ENCODE peak calls at places on chromosomes 3 and 15, in four cellular contexts. E, T, Q and F are unnamed samples.

GRCh38 chr15:29685156-29686078 is 136.9 kb downstream of the TJP1 start:
- DNase-seq in Q (no peak), E (no peak), T (no peak), F (no peak)

GRCh38 chr3:32009957-32010356 is 28.4 kb downstream of the ZNF860 start:
- DNase-seq in E (no peak), T (no peak), Q (no peak), F (no peak)

GRCh38 chr3:136741063-136741462 is 11.1 kb downstream of the STAG1 start:
- DNase-seq in E (no peak), T (no peak), Q (no peak), F (no peak)

GRCh38 chr15:67035886-67036285 is 29.5 kb upstream of the SMAD3 start:
- DNase-seq in E (no peak), Q (no peak), T (no peak), F (no peak)

GRCh38 chr3:189082666-189083427 is 88.9 kb upstream of the TPRG1 start:
- DNase-seq in Q (no peak), T (no peak), E (no peak), F (no peak)

GRCh38 chr3:98521897-98522537 is 685 bp downstream of the CLDND1 start:
- DNase-seq in Q (peak), E (peak), T (peak), F (peak)

GRCh38 chr3:186492594-186492993 is 51.6 kb downstream of the CRYGS start:
- DNase-seq in T (no peak), E (no peak), Q (no peak), F (no peak)

GRCh38 chr3:159762981-159763465 is 225.6 kb upstream of the IL12A start:
- DNase-seq in E (peak), Q (no peak), T (no peak), F (peak)

GRCh38 chr15:67146214-67146613 is 80.8 kb downstream of the SMAD3 start:
- DNase-seq in Q (no peak), T (peak), E (no peak), F (no peak)

GRCh38 chr15:99454107-99454809 is 111.5 kb upstream of the MEF2A start:
- DNase-seq in E (no peak), T (no peak), Q (no peak), F (no peak)

GRCh38 chr3:182980204-182981037 is at the start of gene DCUN1D1:
- DNase-seq in T (peak), Q (peak), E (peak), F (peak)

GRCh38 chr3:5275529-5275928 is 88.0 kb downstream of the EDEM1 start:
- DNase-seq in T (no peak), Q (no peak), E (no peak), F (no peak)

GRCh38 chr15:47182818-47183217 is 534.5 kb upstream of the SEMA6D start:
- DNase-seq in E (no peak), Q (no peak), T (no peak), F (no peak)

GRCh38 chr3:64191822-64192221 is 33.4 kb downstream of the PRICKLE2 start:
- DNase-seq in T (no peak), Q (no peak), E (no peak), F (no peak)

GRCh38 chr3:21654241-21654640 is 96.8 kb downstream of the ZNF385D start:
- DNase-seq in T (no peak), E (no peak), Q (no peak), F (no peak)

GRCh38 chr3:25441234-25441856 is 13.3 kb downstream of the RARB start:
- DNase-seq in Q (peak), T (no peak), E (no peak), F (peak)

GRCh38 chr3:113167929-113168771 is 43.2 kb upstream of the BOC start:
- DNase-seq in Q (no peak), T (no peak), E (no peak), F (no peak)

GRCh38 chr3:66971891-66972551 is 26.1 kb upstream of the KBTBD8 start:
- DNase-seq in T (peak), E (peak), Q (peak), F (peak)

GRCh38 chr3:127822166-127822835 is at the start of gene MGLL:
- DNase-seq in E (no peak), T (no peak), Q (no peak), F (peak)

GRCh38 chr3:129567176-129567705 is 24.3 kb downstream of the H1-8 start:
- DNase-seq in T (no peak), Q (no peak), E (no peak), F (no peak)

GRCh38 chr15:72722071-72722696 is 36.2 kb downstream of the BBS4 start:
- DNase-seq in E (peak), Q (peak), T (peak), F (peak)

GRCh38 chr3:4043867-4044575 is 244.8 kb downstream of the LRRN1 start:
- DNase-seq in T (no peak), E (no peak), Q (no peak), F (no peak)

GRCh38 chr3:134477938-134478337 is 7.8 kb downstream of the ANAPC13 start:
- DNase-seq in Q (no peak), E (no peak), T (no peak), F (no peak)

GRCh38 chr3:111080357-111080937 is 8.8 kb downstream of the NECTIN3 start:
- DNase-seq in Q (no peak), E (peak), T (peak), F (no peak)

GRCh38 chr3:168213920-168214319 is 118.2 kb upstream of the GOLIM4 start:
- DNase-seq in E (no peak), T (no peak), Q (no peak), F (no peak)

GRCh38 chr3:127421943-127422662 is 134.3 kb upstream of the PRR20G start:
- DNase-seq in T (no peak), E (no peak), Q (no peak), F (no peak)

GRCh38 chr15:97168704-97169475 is 791.6 kb upstream of the ARRDC4 start:
- DNase-seq in Q (no peak), T (no peak), E (no peak), F (peak)

GRCh38 chr15:63469984-63470383 is 34.4 kb upstream of the USP3 start:
- DNase-seq in Q (no peak), E (no peak), T (no peak), F (no peak)

GRCh38 chr3:38834110-38834509 is 18.1 kb upstream of the SCN10A start:
- DNase-seq in Q (peak), E (peak), T (peak), F (peak)

GRCh38 chr15:23912191-23912590 is 225.1 kb upstream of the NDN start:
- DNase-seq in T (no peak), Q (no peak), E (no peak), F (peak)

GRCh38 chr15:82999905-83000671 is 11.4 kb downstream of the C15orf40 start:
- DNase-seq in Q (peak), E (peak), T (peak), F (peak)

GRCh38 chr3:62718515-62719320 is 156.5 kb downstream of the CADPS start:
- DNase-seq in E (no peak), Q (no peak), T (no peak), F (no peak)

GRCh38 chr3:87191175-87191574 is 35.9 kb upstream of the CHMP2B start:
- DNase-seq in Q (no peak), T (no peak), E (no peak), F (no peak)

DNA sequence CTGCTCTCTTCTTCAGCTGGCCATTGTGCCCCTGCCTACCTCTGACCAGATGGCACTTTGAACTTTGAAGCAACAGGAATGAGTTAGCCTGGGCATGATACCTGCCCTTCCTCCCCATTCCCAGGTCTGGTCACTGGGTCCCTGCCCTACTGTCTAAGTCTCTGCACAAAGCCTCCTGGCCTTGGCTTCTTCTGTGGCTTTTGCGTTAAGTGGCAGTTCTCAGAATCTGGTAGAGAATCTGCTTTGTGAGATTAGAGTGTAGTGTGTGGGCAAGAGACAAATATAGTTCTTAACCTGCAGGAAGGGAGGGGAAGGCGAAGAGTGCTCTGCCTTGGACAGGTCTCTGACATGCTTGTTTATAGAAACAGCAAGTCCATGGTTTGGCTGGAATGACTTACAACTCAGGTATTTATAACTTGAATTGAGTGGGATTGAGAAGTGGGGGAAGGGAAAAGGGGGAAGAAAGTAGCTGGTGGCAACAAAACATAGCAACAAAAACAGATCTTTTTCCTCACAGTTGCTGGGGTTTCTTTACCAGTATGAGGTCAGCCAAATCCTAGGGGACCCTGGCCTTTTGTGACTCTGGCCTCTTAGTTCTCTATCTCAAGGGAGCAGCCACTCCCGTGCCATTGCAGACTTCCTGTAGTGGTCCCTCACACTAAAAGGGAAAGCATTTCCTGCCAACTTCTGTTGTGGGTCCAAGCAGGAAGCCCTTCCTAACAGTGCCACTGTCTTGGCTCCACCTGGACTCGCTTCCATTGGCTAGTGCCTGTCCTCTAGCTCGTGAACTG is 16.7 kb downstream of the MAPKBP1 start:
- DNase-seq in E (no peak), Q (no peak), T (peak), F (no peak)
- TF ChIP-seq NR3C1 in E (no peak), Q (no peak), T (no peak), F (no peak)

GRCh38 chr15:45128971-45129639 is 574 bp downstream of the DUOXA1 start:
- DNase-seq in E (no peak), Q (no peak), T (no peak), F (no peak)
- TF ChIP-seq NR3C1 in E (no peak), Q (no peak), T (no peak), F (no peak)

GRCh38 chr15:65377976-65378366 is at the start of gene IGDCC3:
- DNase-seq in T (peak), E (no peak), Q (peak), F (peak)
- TF ChIP-seq NR3C1 in T (no peak), E (no peak), Q (no peak), F (no peak)

GRCh38 chr15:32872606-32873291 is 154.9 kb downstream of the GREM1 start:
- DNase-seq in T (no peak), E (no peak), Q (no peak), F (no peak)
- TF ChIP-seq NR3C1 in T (no peak), E (no peak), Q (no peak), F (no peak)

DNA sequence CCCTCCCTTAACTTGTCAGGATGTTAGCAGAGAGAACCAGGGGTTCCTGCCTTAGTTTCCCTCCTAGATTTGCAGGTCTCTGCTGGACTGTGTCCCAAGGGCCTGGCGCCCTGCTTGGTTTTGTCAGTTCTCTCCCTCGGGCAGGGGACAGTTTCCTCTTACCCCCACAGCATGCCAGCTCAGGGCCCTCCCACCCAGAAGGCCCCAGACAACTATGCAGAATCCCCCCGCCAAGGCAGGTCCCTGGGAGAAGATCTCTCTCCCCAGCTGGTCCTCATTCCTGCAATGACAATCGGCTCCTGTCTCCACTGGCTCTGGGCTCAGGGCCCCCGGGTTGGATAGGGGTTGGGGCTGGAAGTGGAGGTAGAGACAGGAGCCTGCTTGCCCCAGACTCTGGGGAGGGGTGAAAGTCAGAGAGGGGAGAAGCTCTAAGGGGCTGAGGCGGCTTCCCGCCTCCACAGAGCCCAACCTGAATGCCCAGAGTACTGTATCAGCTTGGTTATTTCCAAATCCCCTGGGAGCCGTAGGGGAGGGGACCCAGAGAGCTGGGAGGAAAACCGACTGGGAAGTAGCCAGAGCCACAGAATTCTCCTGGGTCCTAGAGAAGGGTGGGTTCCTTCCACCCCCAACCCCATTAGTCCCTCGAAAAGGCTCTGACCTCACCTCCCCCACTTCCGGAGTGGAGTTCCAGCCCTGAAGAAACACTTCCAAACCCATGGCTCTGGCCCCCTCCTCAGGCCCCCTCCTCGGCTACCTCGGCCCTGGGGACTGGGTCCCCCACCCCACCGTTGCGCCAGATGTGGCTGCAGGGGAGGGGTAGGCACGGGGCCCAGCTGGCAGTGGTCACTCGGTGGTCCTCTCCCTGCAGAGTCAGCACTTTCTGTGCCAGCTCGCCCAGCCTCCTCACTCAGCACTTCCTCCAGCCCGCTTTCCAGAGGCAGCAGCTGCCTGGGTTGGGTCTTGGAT is 3.8 kb upstream of the LOXL1 start:
- DNase-seq in E (no peak), Q (no peak), T (no peak), F (peak)
- TF ChIP-seq NR3C1 in E (no peak), Q (no peak), T (no peak), F (no peak)

DNA sequence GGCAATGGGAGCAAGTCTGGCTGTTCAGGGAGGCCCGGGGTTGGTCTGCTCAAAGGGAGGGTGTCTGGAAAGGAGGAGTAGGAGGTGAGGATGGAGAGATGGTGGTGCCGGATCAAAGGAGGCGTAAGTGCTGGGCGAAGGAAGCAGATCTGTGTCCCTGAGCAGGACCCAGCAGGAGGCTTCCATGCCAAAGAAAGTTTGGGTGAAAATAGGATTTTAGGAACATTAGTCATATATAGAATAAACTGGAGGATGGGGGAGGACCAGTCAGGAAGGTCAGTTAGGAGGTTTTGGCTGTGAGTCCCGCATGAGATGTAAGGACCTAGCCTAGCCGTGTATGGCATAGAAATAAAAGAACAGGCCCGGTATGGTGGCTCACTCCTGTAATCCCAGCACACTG is 28.7 kb upstream of the VPS8 start:
- DNase-seq in Q (no peak), E (no peak), T (no peak), F (no peak)
- TF ChIP-seq NR3C1 in Q (no peak), E (no peak), T (no peak), F (no peak)